ENCODE peak calls at places on chromosomes 16 and 17, in ten cellular contexts. One of them, this sample, is unnamed.

GRCh38 chr17:42629420-42630009 is 20.0 kb downstream of the TUBG1 start:
- DNase-seq in HS-5: no peak
- DNase-seq in NCI-H1048: no peak
- DNase-seq in brain pericyte: no peak
- DNase-seq in NCI-H187 treated with DMSO at 0.1 percent for 48 hours: no peak
- DNase-seq in fibroblast of the conjunctiva: no peak
- DNase-seq in activated effector memory CD4-positive, alpha-beta T cell treated with Interleukin-2 at 50 U/mL for 16 hours: no peak
- DNase-seq in germinal center: no peak
- DNase-seq in activated CD4-positive, alpha-beta T cell treated with anti-CD3 and anti-CD28 coated beads for 4 hours: no peak
- DNase-seq in hypothalamus: no peak
- DNase-seq in this sample: no peak

GRCh38 chr16:84647830-84648594 is at the start of gene KLHL36:
- DNase-seq in NCI-H1048: no peak
- DNase-seq in fibroblast of the conjunctiva: no peak
- DNase-seq in HS-5: no peak
- DNase-seq in germinal center: peak; percentile 92
- DNase-seq in brain pericyte: no peak
- DNase-seq in activated CD4-positive, alpha-beta T cell treated with anti-CD3 and anti-CD28 coated beads for 4 hours: peak; percentile 63
- DNase-seq in hypothalamus: peak; percentile 73
- DNase-seq in NCI-H187 treated with DMSO at 0.1 percent for 48 hours: no peak
- DNase-seq in activated effector memory CD4-positive, alpha-beta T cell treated with Interleukin-2 at 50 U/mL for 16 hours: peak; percentile 73
- DNase-seq in this sample: no peak

GRCh38 chr16:27273670-27274522 is 5.3 kb upstream of the NSMCE1 start:
- DNase-seq in NCI-H187 treated with DMSO at 0.1 percent for 48 hours: no peak
- DNase-seq in activated effector memory CD4-positive, alpha-beta T cell treated with Interleukin-2 at 50 U/mL for 16 hours: no peak
- DNase-seq in brain pericyte: no peak
- DNase-seq in NCI-H1048: no peak
- DNase-seq in HS-5: no peak
- DNase-seq in germinal center: no peak
- DNase-seq in fibroblast of the conjunctiva: no peak
- DNase-seq in hypothalamus: no peak
- DNase-seq in activated CD4-positive, alpha-beta T cell treated with anti-CD3 and anti-CD28 coated beads for 4 hours: peak; percentile 44
- DNase-seq in this sample: no peak

GRCh38 chr17:1029196-1029911 is 32.4 kb downstream of the TIMM22 start:
- DNase-seq in HS-5: peak; percentile 2
- DNase-seq in NCI-H1048: no peak
- DNase-seq in hypothalamus: no peak
- DNase-seq in NCI-H187 treated with DMSO at 0.1 percent for 48 hours: no peak
- DNase-seq in brain pericyte: peak; percentile 51
- DNase-seq in activated effector memory CD4-positive, alpha-beta T cell treated with Interleukin-2 at 50 U/mL for 16 hours: no peak
- DNase-seq in fibroblast of the conjunctiva: no peak
- DNase-seq in germinal center: no peak
- DNase-seq in activated CD4-positive, alpha-beta T cell treated with anti-CD3 and anti-CD28 coated beads for 4 hours: no peak
- DNase-seq in this sample: no peak

GRCh38 chr16:54938351-54939346 is 8.0 kb downstream of the IRX5 start:
- DNase-seq in brain pericyte: no peak
- DNase-seq in NCI-H187 treated with DMSO at 0.1 percent for 48 hours: no peak
- DNase-seq in fibroblast of the conjunctiva: no peak
- DNase-seq in hypothalamus: no peak
- DNase-seq in germinal center: no peak
- DNase-seq in NCI-H1048: no peak
- DNase-seq in HS-5: no peak
- DNase-seq in activated CD4-positive, alpha-beta T cell treated with anti-CD3 and anti-CD28 coated beads for 4 hours: no peak
- DNase-seq in activated effector memory CD4-positive, alpha-beta T cell treated with Interleukin-2 at 50 U/mL for 16 hours: no peak
- DNase-seq in this sample: no peak

GRCh38 chr17:76233588-76234353 is 6.5 kb downstream of the RNF157 start:
- DNase-seq in NCI-H187 treated with DMSO at 0.1 percent for 48 hours: no peak
- DNase-seq in germinal center: no peak
- DNase-seq in NCI-H1048: no peak
- DNase-seq in fibroblast of the conjunctiva: no peak
- DNase-seq in HS-5: no peak
- DNase-seq in brain pericyte: no peak
- DNase-seq in activated effector memory CD4-positive, alpha-beta T cell treated with Interleukin-2 at 50 U/mL for 16 hours: no peak
- DNase-seq in activated CD4-positive, alpha-beta T cell treated with anti-CD3 and anti-CD28 coated beads for 4 hours: no peak
- DNase-seq in hypothalamus: no peak
- DNase-seq in this sample: no peak

GRCh38 chr17:49787932-49788442 is 494 bp upstream of the KAT7 start:
- DNase-seq in fibroblast of the conjunctiva: no peak
- DNase-seq in NCI-H1048: no peak
- DNase-seq in activated effector memory CD4-positive, alpha-beta T cell treated with Interleukin-2 at 50 U/mL for 16 hours: peak; percentile 4
- DNase-seq in NCI-H187 treated with DMSO at 0.1 percent for 48 hours: no peak
- DNase-seq in activated CD4-positive, alpha-beta T cell treated with anti-CD3 and anti-CD28 coated beads for 4 hours: peak; percentile 4
- DNase-seq in germinal center: no peak
- DNase-seq in brain pericyte: no peak
- DNase-seq in hypothalamus: no peak
- DNase-seq in HS-5: no peak
- DNase-seq in this sample: no peak

GRCh38 chr17:10620823-10621222 is 36.3 kb downstream of the MYH3 start:
- DNase-seq in activated CD4-positive, alpha-beta T cell treated with anti-CD3 and anti-CD28 coated beads for 4 hours: no peak
- DNase-seq in germinal center: no peak
- DNase-seq in NCI-H187 treated with DMSO at 0.1 percent for 48 hours: no peak
- DNase-seq in hypothalamus: no peak
- DNase-seq in fibroblast of the conjunctiva: no peak
- DNase-seq in brain pericyte: no peak
- DNase-seq in activated effector memory CD4-positive, alpha-beta T cell treated with Interleukin-2 at 50 U/mL for 16 hours: no peak
- DNase-seq in HS-5: no peak
- DNase-seq in NCI-H1048: no peak
- DNase-seq in this sample: no peak

GRCh38 chr17:75774471-75774987 is 9.5 kb upstream of the GALK1 start:
- DNase-seq in activated CD4-positive, alpha-beta T cell treated with anti-CD3 and anti-CD28 coated beads for 4 hours: no peak
- DNase-seq in fibroblast of the conjunctiva: no peak
- DNase-seq in HS-5: no peak
- DNase-seq in brain pericyte: no peak
- DNase-seq in activated effector memory CD4-positive, alpha-beta T cell treated with Interleukin-2 at 50 U/mL for 16 hours: no peak
- DNase-seq in hypothalamus: no peak
- DNase-seq in germinal center: no peak
- DNase-seq in NCI-H187 treated with DMSO at 0.1 percent for 48 hours: no peak
- DNase-seq in NCI-H1048: no peak
- DNase-seq in this sample: no peak

GRCh38 chr17:29645516-29646051 is 22.9 kb upstream of the CORO6 start:
- DNase-seq in hypothalamus: no peak
- DNase-seq in brain pericyte: no peak
- DNase-seq in activated CD4-positive, alpha-beta T cell treated with anti-CD3 and anti-CD28 coated beads for 4 hours: no peak
- DNase-seq in fibroblast of the conjunctiva: peak; percentile 90
- DNase-seq in NCI-H1048: no peak
- DNase-seq in activated effector memory CD4-positive, alpha-beta T cell treated with Interleukin-2 at 50 U/mL for 16 hours: no peak
- DNase-seq in HS-5: no peak
- DNase-seq in germinal center: no peak
- DNase-seq in NCI-H187 treated with DMSO at 0.1 percent for 48 hours: no peak
- DNase-seq in this sample: no peak

GRCh38 chr17:77373298-77374169 is 232.8 kb downstream of the SEC14L1 start:
- DNase-seq in NCI-H1048: no peak
- DNase-seq in brain pericyte: no peak
- DNase-seq in germinal center: peak; percentile 50
- DNase-seq in HS-5: no peak
- DNase-seq in hypothalamus: peak; percentile 35
- DNase-seq in activated effector memory CD4-positive, alpha-beta T cell treated with Interleukin-2 at 50 U/mL for 16 hours: peak; percentile 33
- DNase-seq in activated CD4-positive, alpha-beta T cell treated with anti-CD3 and anti-CD28 coated beads for 4 hours: peak; percentile 30
- DNase-seq in NCI-H187 treated with DMSO at 0.1 percent for 48 hours: no peak
- DNase-seq in fibroblast of the conjunctiva: no peak
- DNase-seq in this sample: no peak

GRCh38 chr17:49508061-49508865 is 13.2 kb downstream of the NGFR start:
- DNase-seq in activated CD4-positive, alpha-beta T cell treated with anti-CD3 and anti-CD28 coated beads for 4 hours: no peak
- DNase-seq in NCI-H1048: no peak
- DNase-seq in fibroblast of the conjunctiva: peak; percentile 12
- DNase-seq in NCI-H187 treated with DMSO at 0.1 percent for 48 hours: no peak
- DNase-seq in activated effector memory CD4-positive, alpha-beta T cell treated with Interleukin-2 at 50 U/mL for 16 hours: no peak
- DNase-seq in germinal center: no peak
- DNase-seq in brain pericyte: no peak
- DNase-seq in HS-5: no peak
- DNase-seq in hypothalamus: no peak
- DNase-seq in this sample: no peak

GRCh38 chr17:72602517-72603345 is 481.9 kb downstream of the SOX9 start:
- DNase-seq in germinal center: no peak
- DNase-seq in hypothalamus: no peak
- DNase-seq in NCI-H187 treated with DMSO at 0.1 percent for 48 hours: no peak
- DNase-seq in activated effector memory CD4-positive, alpha-beta T cell treated with Interleukin-2 at 50 U/mL for 16 hours: no peak
- DNase-seq in activated CD4-positive, alpha-beta T cell treated with anti-CD3 and anti-CD28 coated beads for 4 hours: no peak
- DNase-seq in fibroblast of the conjunctiva: no peak
- DNase-seq in brain pericyte: no peak
- DNase-seq in NCI-H1048: no peak
- DNase-seq in HS-5: no peak
- DNase-seq in this sample: no peak

GRCh38 chr16:2592786-2593185 is 55.0 kb downstream of the PDPK1 start:
- DNase-seq in hypothalamus: no peak
- DNase-seq in brain pericyte: no peak
- DNase-seq in NCI-H187 treated with DMSO at 0.1 percent for 48 hours: no peak
- DNase-seq in HS-5: no peak
- DNase-seq in germinal center: no peak
- DNase-seq in NCI-H1048: no peak
- DNase-seq in fibroblast of the conjunctiva: no peak
- DNase-seq in activated CD4-positive, alpha-beta T cell treated with anti-CD3 and anti-CD28 coated beads for 4 hours: no peak
- DNase-seq in activated effector memory CD4-positive, alpha-beta T cell treated with Interleukin-2 at 50 U/mL for 16 hours: no peak
- DNase-seq in this sample: no peak

GRCh38 chr17:66126231-66126630 is 65.7 kb downstream of the CEP112 start:
- DNase-seq in activated CD4-positive, alpha-beta T cell treated with anti-CD3 and anti-CD28 coated beads for 4 hours: no peak
- DNase-seq in hypothalamus: no peak
- DNase-seq in HS-5: no peak
- DNase-seq in NCI-H1048: no peak
- DNase-seq in activated effector memory CD4-positive, alpha-beta T cell treated with Interleukin-2 at 50 U/mL for 16 hours: no peak
- DNase-seq in germinal center: no peak
- DNase-seq in fibroblast of the conjunctiva: no peak
- DNase-seq in NCI-H187 treated with DMSO at 0.1 percent for 48 hours: no peak
- DNase-seq in brain pericyte: no peak
- DNase-seq in this sample: no peak

GRCh38 chr17:58358408-58359172 is 6.6 kb upstream of the SUPT4H1 start:
- DNase-seq in NCI-H187 treated with DMSO at 0.1 percent for 48 hours: no peak
- DNase-seq in brain pericyte: no peak
- DNase-seq in NCI-H1048: no peak
- DNase-seq in HS-5: no peak
- DNase-seq in hypothalamus: no peak
- DNase-seq in germinal center: no peak
- DNase-seq in fibroblast of the conjunctiva: no peak
- DNase-seq in activated CD4-positive, alpha-beta T cell treated with anti-CD3 and anti-CD28 coated beads for 4 hours: no peak
- DNase-seq in activated effector memory CD4-positive, alpha-beta T cell treated with Interleukin-2 at 50 U/mL for 16 hours: no peak
- DNase-seq in this sample: no peak

GRCh38 chr17:78723001-78723796 is 58.9 kb downstream of the CYTH1 start:
- DNase-seq in HS-5: no peak
- DNase-seq in activated effector memory CD4-positive, alpha-beta T cell treated with Interleukin-2 at 50 U/mL for 16 hours: no peak
- DNase-seq in fibroblast of the conjunctiva: no peak
- DNase-seq in brain pericyte: no peak
- DNase-seq in NCI-H1048: no peak
- DNase-seq in activated CD4-positive, alpha-beta T cell treated with anti-CD3 and anti-CD28 coated beads for 4 hours: no peak
- DNase-seq in NCI-H187 treated with DMSO at 0.1 percent for 48 hours: no peak
- DNase-seq in germinal center: no peak
- DNase-seq in hypothalamus: peak; percentile 86
- DNase-seq in this sample: no peak

GRCh38 chr16:89097528-89097846 is 3.8 kb downstream of the ACSF3 start:
- DNase-seq in brain pericyte: no peak
- DNase-seq in NCI-H1048: no peak
- DNase-seq in NCI-H187 treated with DMSO at 0.1 percent for 48 hours: no peak
- DNase-seq in hypothalamus: no peak
- DNase-seq in activated effector memory CD4-positive, alpha-beta T cell treated with Interleukin-2 at 50 U/mL for 16 hours: no peak
- DNase-seq in fibroblast of the conjunctiva: no peak
- DNase-seq in activated CD4-positive, alpha-beta T cell treated with anti-CD3 and anti-CD28 coated beads for 4 hours: no peak
- DNase-seq in HS-5: no peak
- DNase-seq in germinal center: no peak
- DNase-seq in this sample: no peak

GRCh38 chr17:56319531-56319930 is 166.3 kb downstream of the ANKFN1 start:
- DNase-seq in NCI-H1048: peak; percentile 9
- DNase-seq in hypothalamus: no peak
- DNase-seq in brain pericyte: no peak
- DNase-seq in germinal center: peak; percentile 12
- DNase-seq in activated effector memory CD4-positive, alpha-beta T cell treated with Interleukin-2 at 50 U/mL for 16 hours: no peak
- DNase-seq in fibroblast of the conjunctiva: peak; percentile 63
- DNase-seq in activated CD4-positive, alpha-beta T cell treated with anti-CD3 and anti-CD28 coated beads for 4 hours: no peak
- DNase-seq in HS-5: peak; percentile 32
- DNase-seq in NCI-H187 treated with DMSO at 0.1 percent for 48 hours: peak; percentile 59
- DNase-seq in this sample: no peak

GRCh38 chr16:56316545-56316944 is 108.8 kb downstream of the AMFR start:
- DNase-seq in germinal center: no peak
- DNase-seq in brain pericyte: no peak
- DNase-seq in hypothalamus: no peak
- DNase-seq in activated effector memory CD4-positive, alpha-beta T cell treated with Interleukin-2 at 50 U/mL for 16 hours: no peak
- DNase-seq in activated CD4-positive, alpha-beta T cell treated with anti-CD3 and anti-CD28 coated beads for 4 hours: no peak
- DNase-seq in NCI-H187 treated with DMSO at 0.1 percent for 48 hours: no peak
- DNase-seq in NCI-H1048: no peak
- DNase-seq in fibroblast of the conjunctiva: no peak
- DNase-seq in HS-5: no peak
- DNase-seq in this sample: no peak

GRCh38 chr16:28182183-28182582 is 29.6 kb downstream of the XPO6 start:
- DNase-seq in NCI-H187 treated with DMSO at 0.1 percent for 48 hours: no peak
- DNase-seq in fibroblast of the conjunctiva: no peak
- DNase-seq in germinal center: no peak
- DNase-seq in HS-5: no peak
- DNase-seq in NCI-H1048: no peak
- DNase-seq in activated effector memory CD4-positive, alpha-beta T cell treated with Interleukin-2 at 50 U/mL for 16 hours: no peak
- DNase-seq in hypothalamus: no peak
- DNase-seq in activated CD4-positive, alpha-beta T cell treated with anti-CD3 and anti-CD28 coated beads for 4 hours: peak; percentile 53
- DNase-seq in brain pericyte: no peak
- DNase-seq in this sample: no peak

GRCh38 chr17:58391302-58391984 is 25.9 kb downstream of the RNF43 start:
- DNase-seq in activated CD4-positive, alpha-beta T cell treated with anti-CD3 and anti-CD28 coated beads for 4 hours: no peak
- DNase-seq in hypothalamus: no peak
- DNase-seq in NCI-H1048: peak; percentile 30
- DNase-seq in NCI-H187 treated with DMSO at 0.1 percent for 48 hours: peak; percentile 67
- DNase-seq in brain pericyte: no peak
- DNase-seq in germinal center: no peak
- DNase-seq in fibroblast of the conjunctiva: no peak
- DNase-seq in HS-5: no peak
- DNase-seq in activated effector memory CD4-positive, alpha-beta T cell treated with Interleukin-2 at 50 U/mL for 16 hours: no peak
- DNase-seq in this sample: peak; percentile 93

GRCh38 chr17:4604111-4604644 is 19.8 kb downstream of the SMTNL2 start:
- DNase-seq in activated CD4-positive, alpha-beta T cell treated with anti-CD3 and anti-CD28 coated beads for 4 hours: no peak
- DNase-seq in fibroblast of the conjunctiva: peak; percentile 70
- DNase-seq in NCI-H1048: no peak
- DNase-seq in HS-5: no peak
- DNase-seq in hypothalamus: no peak
- DNase-seq in NCI-H187 treated with DMSO at 0.1 percent for 48 hours: no peak
- DNase-seq in germinal center: no peak
- DNase-seq in brain pericyte: peak; percentile 96
- DNase-seq in activated effector memory CD4-positive, alpha-beta T cell treated with Interleukin-2 at 50 U/mL for 16 hours: no peak
- DNase-seq in this sample: peak; percentile 20

GRCh38 chr16:73202176-73202729 is 154.3 kb upstream of the ZFHX3 start:
- DNase-seq in fibroblast of the conjunctiva: peak; percentile 94
- DNase-seq in activated CD4-positive, alpha-beta T cell treated with anti-CD3 and anti-CD28 coated beads for 4 hours: no peak
- DNase-seq in brain pericyte: no peak
- DNase-seq in germinal center: no peak
- DNase-seq in activated effector memory CD4-positive, alpha-beta T cell treated with Interleukin-2 at 50 U/mL for 16 hours: no peak
- DNase-seq in NCI-H1048: no peak
- DNase-seq in hypothalamus: no peak
- DNase-seq in NCI-H187 treated with DMSO at 0.1 percent for 48 hours: no peak
- DNase-seq in HS-5: peak; percentile 93
- DNase-seq in this sample: no peak

GRCh38 chr16:87384162-87384999 is 805 bp upstream of the FBXO31 start:
- DNase-seq in NCI-H1048: no peak
- DNase-seq in germinal center: no peak
- DNase-seq in fibroblast of the conjunctiva: no peak
- DNase-seq in activated effector memory CD4-positive, alpha-beta T cell treated with Interleukin-2 at 50 U/mL for 16 hours: no peak
- DNase-seq in hypothalamus: peak; percentile 70
- DNase-seq in HS-5: no peak
- DNase-seq in activated CD4-positive, alpha-beta T cell treated with anti-CD3 and anti-CD28 coated beads for 4 hours: no peak
- DNase-seq in brain pericyte: no peak
- DNase-seq in NCI-H187 treated with DMSO at 0.1 percent for 48 hours: no peak
- DNase-seq in this sample: no peak

GRCh38 chr17:14337596-14338079 is 36.8 kb downstream of the HS3ST3B1 start:
- DNase-seq in fibroblast of the conjunctiva: no peak
- DNase-seq in germinal center: no peak
- DNase-seq in activated CD4-positive, alpha-beta T cell treated with anti-CD3 and anti-CD28 coated beads for 4 hours: no peak
- DNase-seq in activated effector memory CD4-positive, alpha-beta T cell treated with Interleukin-2 at 50 U/mL for 16 hours: no peak
- DNase-seq in brain pericyte: no peak
- DNase-seq in HS-5: no peak
- DNase-seq in NCI-H187 treated with DMSO at 0.1 percent for 48 hours: no peak
- DNase-seq in NCI-H1048: no peak
- DNase-seq in hypothalamus: no peak
- DNase-seq in this sample: no peak

This sample was measured in NCI-H2081 treated with DMSO at 0.1 percent for 48 hours.